ENCODE peak calls at places on chromosomes 2 and 18, in ten cellular contexts. K, Y, I, Q, J, R, U, V, O and G are unnamed samples.

GRCh38 chr2:73059106-73059505 is 12.4 kb downstream of the SFXN5 start:
- DNase-seq in O (no peak), R (no peak), Y (no peak), J (no peak), Q (no peak), I (no peak), K (no peak), U (no peak), V (no peak), G (no peak)

GRCh38 chr2:235900631-235901030 is 267.6 kb downstream of the GBX2 start:
- DNase-seq in J (no peak), U (peak), R (no peak), Y (no peak), V (no peak), O (no peak), I (no peak), Q (no peak), K (no peak), G (no peak)

GRCh38 chr18:49059028-49059670 is 108.4 kb upstream of the SMAD7 start:
- DNase-seq in J (no peak), R (no peak), Y (no peak), Q (peak), V (no peak), I (no peak), U (no peak), K (no peak), O (no peak), G (no peak)

GRCh38 chr18:75204978-75205759 is 3.8 kb downstream of the PTGR3 start:
- DNase-seq in O (peak), I (no peak), U (no peak), V (no peak), Y (peak), J (no peak), Q (no peak), R (no peak), K (no peak), G (no peak)

GRCh38 chr2:71876542-71877451 is 270.9 kb downstream of the CYP26B1 start:
- DNase-seq in R (no peak), Q (peak), K (no peak), O (no peak), U (peak), J (peak), I (no peak), V (no peak), Y (no peak), G (no peak)

GRCh38 chr18:36284671-36285295 is 12.7 kb upstream of the FHOD3 start:
- DNase-seq in Y (peak), Q (peak), R (no peak), K (no peak), V (no peak), U (peak), O (no peak), J (peak), I (peak), G (no peak)

GRCh38 chr2:144334551-144334950 is 185.4 kb downstream of the ZEB2 start:
- DNase-seq in K (no peak), U (no peak), V (no peak), Q (no peak), J (no peak), Y (no peak), I (no peak), O (no peak), R (no peak), G (no peak)

GRCh38 chr2:180222642-180223041 is 215.5 kb upstream of the CWC22 start:
- DNase-seq in V (no peak), R (peak), U (peak), Y (no peak), J (peak), I (no peak), O (no peak), Q (peak), K (no peak), G (no peak)

GRCh38 chr2:141029424-141030078 is 1101.3 kb downstream of the LRP1B start:
- DNase-seq in U (no peak), I (no peak), Q (no peak), V (no peak), J (no peak), Y (no peak), K (no peak), O (no peak), R (peak), G (no peak)

DNA sequence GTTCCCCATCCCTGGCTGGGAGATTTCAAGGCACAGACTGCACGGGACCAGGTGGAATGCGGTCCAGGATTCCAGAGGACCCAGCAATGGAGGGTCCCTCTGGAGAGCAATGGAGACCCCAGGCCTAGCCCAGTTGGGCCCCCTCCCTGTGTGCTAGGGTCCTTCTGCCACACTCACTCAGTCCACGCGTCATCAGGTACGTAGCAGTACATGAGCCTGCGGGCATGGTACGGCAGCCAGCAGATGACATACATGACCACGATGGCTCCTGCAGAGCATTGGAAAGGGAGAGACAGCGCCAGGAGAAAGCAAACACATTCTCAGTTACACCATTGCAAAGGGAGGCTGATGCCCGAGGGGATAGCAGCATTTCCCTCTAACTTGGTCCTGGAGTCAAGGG is 10.1 kb downstream of the NTSR2 start:
- DNase-seq in I (no peak), K (peak), O (no peak), Y (no peak), R (no peak), J (no peak), U (no peak), Q (no peak), V (no peak), G (no peak)
- TF ChIP-seq CTCF in I (no peak), K (no peak), O (no peak), Y (no peak), R (no peak), J (no peak), U (no peak), Q (no peak), V (no peak), G (no peak)

GRCh38 chr2:11748018-11748860 is 1.8 kb downstream of the LPIN1 start:
- DNase-seq in V (no peak), Q (no peak), U (no peak), I (no peak), J (no peak), R (no peak), Y (no peak), K (no peak), O (no peak), G (no peak)

GRCh38 chr2:11745613-11746375 is 638 bp upstream of the LPIN1 start:
- DNase-seq in V (no peak), J (no peak), U (no peak), Y (no peak), Q (no peak), I (no peak), K (peak), O (peak), R (no peak), G (no peak)

GRCh38 chr2:11744631-11745394 is 1.6 kb upstream of the LPIN1 start:
- DNase-seq in R (no peak), U (peak), J (peak), I (no peak), O (peak), V (no peak), Q (peak), Y (no peak), K (peak), G (no peak)

GRCh38 chr2:11746807-11747459 is 501 bp downstream of the LPIN1 start:
- DNase-seq in V (no peak), Y (no peak), J (no peak), K (no peak), O (no peak), U (peak), R (no peak), Q (no peak), I (no peak), G (no peak)

GRCh38 chr2:11746376-11746806 is at the start of gene LPIN1:
- DNase-seq in O (peak), Y (peak), R (peak), I (peak), Q (peak), K (peak), J (peak), V (peak), U (peak), G (no peak)
- TF ChIP-seq CTCF in O (peak), Y (no peak), R (peak), I (peak), Q (peak), K (no peak), J (peak), V (no peak), U (no peak), G (peak)

GRCh38 chr18:76605341-76605929 is 110.4 kb upstream of the ZNF516 start:
- DNase-seq in Y (no peak), Q (no peak), I (no peak), K (no peak), U (no peak), R (no peak), O (no peak), J (no peak), V (no peak), G (no peak)

GRCh38 chr18:76604642-76605240 is 109.7 kb upstream of the ZNF516 start:
- DNase-seq in K (no peak), I (no peak), U (peak), R (no peak), V (no peak), O (no peak), J (peak), Q (peak), Y (no peak), G (no peak)

GRCh38 chr18:76602169-76602568 is 107.1 kb upstream of the ZNF516 start:
- DNase-seq in R (no peak), J (no peak), I (no peak), Y (no peak), Q (no peak), V (no peak), K (no peak), O (no peak), U (no peak), G (no peak)
- TF ChIP-seq CTCF in R (no peak), J (no peak), I (no peak), Y (no peak), Q (no peak), V (no peak), K (no peak), O (no peak), U (no peak), G (no peak)

DNA sequence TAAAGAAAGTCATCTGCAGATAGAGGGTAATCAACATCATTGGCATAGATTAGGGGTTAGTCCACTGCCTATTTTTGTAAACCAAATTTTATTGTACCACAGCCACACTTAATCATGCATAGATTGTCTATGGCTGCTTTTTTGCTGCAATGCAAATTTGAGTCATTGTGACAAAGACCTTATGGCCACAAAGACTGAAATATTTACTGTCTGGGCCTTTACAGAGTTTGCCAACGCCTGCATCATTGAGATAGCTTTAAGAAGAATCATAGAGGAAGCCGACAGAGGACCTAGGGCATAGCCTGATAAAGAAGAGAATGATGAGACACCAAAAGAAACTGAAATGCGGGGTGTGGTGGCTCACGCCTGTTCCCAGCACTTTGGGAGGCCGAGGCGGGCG is 153.3 kb downstream of the MREG start:
- DNase-seq in V (no peak), I (no peak), Y (no peak), O (no peak), U (peak), R (no peak), K (no peak), J (peak), Q (no peak), G (no peak)
- TF ChIP-seq CTCF in V (no peak), I (no peak), Y (no peak), O (no peak), U (no peak), R (no peak), K (no peak), J (no peak), Q (no peak), G (no peak)

GRCh38 chr2:9140570-9141378 is 65.8 kb upstream of the ASAP2 start:
- DNase-seq in R (no peak), V (no peak), U (no peak), I (no peak), Q (peak), O (no peak), Y (peak), K (peak), J (peak), G (no peak)

GRCh38 chr2:9138507-9139085 is 68.0 kb upstream of the ASAP2 start:
- DNase-seq in V (no peak), Y (peak), U (no peak), K (peak), O (no peak), Q (no peak), I (no peak), R (no peak), J (no peak), G (no peak)

GRCh38 chr2:9141379-9141667 is 65.3 kb upstream of the ASAP2 start:
- DNase-seq in K (no peak), Q (no peak), I (no peak), O (no peak), J (no peak), V (no peak), Y (no peak), U (no peak), R (no peak), G (no peak)

GRCh38 chr2:9141706-9142460 is 64.7 kb upstream of the ASAP2 start:
- DNase-seq in U (no peak), J (no peak), I (no peak), O (no peak), Q (no peak), R (no peak), Y (no peak), K (no peak), V (no peak), G (no peak)

DNA sequence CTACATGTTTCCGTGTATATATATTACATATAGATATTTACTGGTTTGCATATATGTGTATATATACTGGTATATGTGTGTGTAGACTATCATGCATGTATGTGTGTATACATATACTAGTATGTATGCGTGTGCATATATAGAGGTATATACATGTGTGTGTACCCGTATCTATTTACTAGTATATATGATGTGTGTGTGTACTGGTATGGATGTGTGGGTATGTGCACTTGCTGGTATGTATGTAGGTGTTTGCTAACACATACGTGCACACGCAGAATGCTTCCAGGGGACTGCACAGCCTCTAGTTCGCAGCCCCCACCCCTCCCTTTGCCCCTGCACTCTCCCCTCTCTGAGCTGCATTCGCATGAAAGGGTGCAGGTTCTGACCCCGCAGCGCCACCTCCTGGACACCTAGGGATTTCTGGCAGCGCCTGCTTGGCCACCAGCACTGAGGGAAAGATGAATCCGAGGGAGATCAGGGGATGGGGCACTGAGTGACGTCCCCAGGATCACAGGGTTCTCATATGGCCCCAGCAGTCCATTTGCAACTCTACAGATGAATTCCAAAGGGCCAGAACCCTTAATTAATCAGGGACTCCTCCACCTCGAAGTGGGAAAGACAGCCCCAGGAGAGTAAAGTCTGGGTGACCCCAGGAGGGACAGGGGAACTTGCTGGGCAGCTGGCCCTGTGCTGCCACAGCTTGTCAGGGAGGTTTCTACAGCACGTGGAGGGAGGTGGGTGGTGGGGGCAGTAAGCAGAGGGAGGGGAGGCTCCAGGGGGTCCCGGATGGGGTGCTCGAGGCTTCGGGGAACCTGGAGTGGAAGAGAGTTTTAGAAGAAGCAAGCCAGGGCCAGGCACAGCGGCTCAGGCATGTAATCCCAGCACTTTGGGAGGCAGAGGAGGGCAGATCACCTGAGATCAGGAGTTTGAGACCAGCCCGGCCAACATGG is 66.8 kb upstream of the ASAP2 start:
- DNase-seq in R (peak), Q (peak), Y (peak), I (peak), K (peak), V (peak), U (peak), J (peak), O (peak), G (no peak)
- TF ChIP-seq CTCF in R (peak), Q (peak), Y (peak), I (peak), K (peak), V (peak), U (peak), J (peak), O (peak), G (peak)

GRCh38 chr2:110876167-110876999 is 144.0 kb downstream of the ACOXL start:
- DNase-seq in I (no peak), U (no peak), Q (no peak), J (no peak), V (no peak), Y (no peak), R (no peak), K (no peak), O (no peak), G (no peak)
- TF ChIP-seq CTCF in I (no peak), U (no peak), Q (no peak), J (peak), V (no peak), Y (peak), R (no peak), K (no peak), O (no peak), G (peak)

DNA sequence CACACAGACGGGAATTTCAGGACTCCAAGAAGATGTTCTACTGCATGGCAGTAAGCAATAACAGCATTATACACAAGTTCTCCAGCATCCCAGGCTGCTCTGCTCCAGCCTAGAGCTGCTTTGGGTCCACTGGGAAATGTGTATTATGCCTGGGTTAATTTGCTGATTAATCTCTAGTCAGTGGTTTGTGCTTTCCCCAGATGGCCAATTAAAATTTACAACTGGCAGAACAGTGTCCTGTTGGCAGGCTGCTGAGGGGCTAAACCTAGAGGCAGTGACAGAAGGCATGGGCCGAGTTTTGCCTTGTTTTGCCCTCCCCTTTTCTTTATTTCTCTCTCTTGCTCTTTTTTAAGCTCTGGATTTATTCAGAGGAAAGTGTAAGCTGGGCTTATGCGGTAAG is 347.9 kb downstream of the GPD2 start:
- DNase-seq in J (no peak), I (no peak), K (no peak), Q (no peak), U (no peak), V (no peak), R (no peak), O (no peak), Y (peak), G (no peak)
- TF ChIP-seq CTCF in J (no peak), I (no peak), K (no peak), Q (no peak), U (no peak), V (no peak), R (no peak), O (no peak), Y (no peak), G (no peak)

GRCh38 chr18:30888344-30888743 is 154.2 kb downstream of the DSC3 start:
- DNase-seq in I (no peak), O (no peak), Q (no peak), R (no peak), J (no peak), U (no peak), Y (no peak), V (no peak), K (no peak), G (no peak)

GRCh38 chr18:30886998-30887397 is 155.5 kb downstream of the DSC3 start:
- DNase-seq in J (no peak), V (no peak), K (no peak), I (no peak), Y (no peak), R (no peak), U (no peak), Q (no peak), O (no peak), G (no peak)

DNA sequence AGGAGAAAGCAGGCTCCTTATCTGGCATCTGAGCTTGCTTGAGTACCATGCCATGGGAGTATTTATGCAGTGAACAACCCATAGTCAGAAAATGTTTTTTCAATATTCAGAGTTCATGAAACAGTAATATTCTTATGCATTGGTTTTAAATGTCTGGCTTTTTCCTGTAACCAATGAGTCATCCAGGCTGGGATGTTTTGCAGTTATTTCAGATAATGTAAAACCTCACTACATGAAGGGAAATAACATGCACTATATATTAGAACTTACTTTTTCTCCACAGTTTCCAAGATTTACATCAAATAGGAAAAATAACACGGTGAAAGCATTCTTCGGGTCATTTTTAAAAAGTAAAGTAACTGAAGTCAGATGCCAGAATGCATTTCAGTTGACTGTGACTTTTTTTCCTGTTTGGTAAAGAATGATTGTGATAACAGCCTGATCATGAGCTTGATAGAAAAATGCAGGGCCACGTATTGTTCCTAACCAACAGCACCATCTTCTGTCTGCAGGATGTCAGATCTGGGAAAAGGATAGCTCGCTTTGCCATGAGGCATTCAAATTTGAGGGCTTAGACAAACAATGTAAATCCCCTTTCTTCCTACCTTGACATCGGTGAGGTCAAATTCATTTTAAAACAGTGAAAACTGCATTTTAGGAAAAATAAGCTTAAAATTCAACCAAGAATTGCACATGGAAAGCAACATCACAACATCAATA is 152.8 kb downstream of the DSC3 start:
- DNase-seq in Q (no peak), J (no peak), V (no peak), R (no peak), Y (peak), I (no peak), U (peak), O (no peak), K (no peak), G (no peak)
- TF ChIP-seq CTCF in Q (no peak), J (no peak), V (no peak), R (peak), Y (peak), I (no peak), U (peak), O (no peak), K (no peak), G (peak)